ENCODE peak calls at places on chromosomes 4 and X, in four cellular contexts. Q, E, R and Z are unnamed samples.

GRCh38 chr4:105661028-105661427 is 47.5 kb downstream of the INTS12 start:
- DNase-seq in Q (no peak), E (no peak), R (no peak), Z (no peak)

GRCh38 chrX:71514367-71515038 is 18.4 kb upstream of the OGT start:
- DNase-seq in Q (no peak), E (no peak), R (no peak), Z (no peak)

GRCh38 chr4:47213106-47213505 is 181.7 kb downstream of the GABRB1 start:
- DNase-seq in Q (no peak), E (no peak), R (no peak), Z (no peak)

GRCh38 chrX:48472225-48472624 is 2.2 kb upstream of the SLC38A5 start:
- DNase-seq in Q (no peak), E (peak), R (no peak), Z (no peak)

GRCh38 chrX:13029831-13030771 is 14.3 kb downstream of the FAM9C start:
- DNase-seq in Q (no peak), E (peak), R (no peak), Z (peak)

GRCh38 chr4:166482755-166483154 is 609.7 kb downstream of the TLL1 start:
- DNase-seq in Q (no peak), E (no peak), R (no peak), Z (no peak)

GRCh38 chr4:13920901-13921300 is 293.4 kb upstream of the BOD1L1 start:
- DNase-seq in Q (peak), E (peak), R (no peak), Z (peak)

GRCh38 chrX:17082831-17083230 is 136.4 kb downstream of the REPS2 start:
- DNase-seq in Q (no peak), E (peak), R (no peak), Z (peak)

GRCh38 chrX:13933851-13934250 is 95.8 kb downstream of the GEMIN8 start:
- DNase-seq in Q (no peak), E (no peak), R (no peak), Z (peak)

GRCh38 chr4:154584259-154584658 is 6.3 kb downstream of the FGA start:
- DNase-seq in Q (no peak), E (no peak), R (no peak), Z (no peak)

GRCh38 chr4:94364527-94364926 is 21.9 kb upstream of the HPGDS start:
- DNase-seq in Q (no peak), E (no peak), R (no peak), Z (no peak)

GRCh38 chrX:135009057-135009605 is 13.2 kb downstream of the RTL8B start:
- DNase-seq in Q (no peak), E (no peak), R (no peak), Z (no peak)

GRCh38 chr4:76687730-76688441 is 210.1 kb downstream of the SOWAHB start:
- DNase-seq in Q (no peak), E (peak), R (no peak), Z (no peak)

GRCh38 chrX:146449243-146449642 is 360.3 kb upstream of the CXorf51B start:
- DNase-seq in Q (no peak), E (no peak), R (no peak), Z (no peak)

DNA sequence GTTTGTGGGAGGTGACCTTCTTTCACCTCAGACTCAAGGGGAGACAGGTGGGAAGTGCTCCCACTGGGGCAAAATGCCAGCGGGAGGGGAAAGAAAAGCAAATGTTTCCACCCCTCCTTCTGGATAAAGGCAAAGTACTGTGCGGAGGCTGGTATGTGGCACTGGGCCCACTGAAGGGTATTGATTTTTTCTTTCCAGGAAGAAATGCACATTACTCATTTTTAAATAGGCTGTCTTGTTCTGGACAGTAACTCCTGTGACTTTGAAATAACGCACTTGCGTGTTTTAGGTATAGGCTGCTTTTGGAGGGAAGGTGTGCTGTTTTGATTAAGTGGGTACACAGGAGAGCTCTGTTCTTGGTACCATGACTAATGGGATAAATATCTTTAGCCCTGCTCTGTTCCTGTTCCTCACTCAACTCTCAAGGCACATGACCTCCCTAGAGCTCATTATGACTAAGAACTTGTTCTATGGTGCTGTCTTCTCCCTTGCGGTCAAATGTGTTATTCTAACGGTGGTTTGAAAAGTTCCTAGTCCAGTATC is 40.7 kb upstream of the MBTPS2 start:
- DNase-seq in Q (no peak), E (no peak), R (no peak), Z (peak)
- H3K27ac ChIP-seq in Q (no peak), E (no peak), R (no peak), Z (peak)

GRCh38 chr4:182810103-182810605 is 107.0 kb downstream of the DCTD start:
- DNase-seq in Q (no peak), E (no peak), R (no peak), Z (no peak)
- H3K27ac ChIP-seq in Q (no peak), E (no peak), R (no peak), Z (no peak)

DNA sequence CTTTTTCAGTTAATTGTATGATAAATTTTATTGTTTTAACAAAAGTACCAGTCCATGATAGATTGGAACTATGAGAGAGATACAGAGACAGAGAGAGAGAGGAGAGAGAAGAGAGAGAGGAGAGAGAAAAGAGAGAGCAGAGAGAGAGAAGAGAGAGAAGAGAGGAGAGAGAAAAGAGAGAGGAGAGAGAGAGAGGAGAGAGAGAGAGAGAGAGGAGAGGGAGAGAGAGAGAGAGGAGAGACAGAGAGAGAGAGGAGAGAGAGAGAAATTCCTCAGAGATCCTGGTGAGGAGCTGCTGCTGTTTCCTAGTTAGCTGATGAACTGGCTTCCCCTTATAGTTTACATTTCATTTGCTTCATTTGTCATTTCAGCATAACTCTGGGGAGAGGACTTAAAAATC is 10.6 kb downstream of the CTAG1A start:
- DNase-seq in Q (no peak), E (no peak), R (no peak), Z (no peak)
- H3K27ac ChIP-seq in Q (no peak), E (peak), R (no peak), Z (no peak)

DNA sequence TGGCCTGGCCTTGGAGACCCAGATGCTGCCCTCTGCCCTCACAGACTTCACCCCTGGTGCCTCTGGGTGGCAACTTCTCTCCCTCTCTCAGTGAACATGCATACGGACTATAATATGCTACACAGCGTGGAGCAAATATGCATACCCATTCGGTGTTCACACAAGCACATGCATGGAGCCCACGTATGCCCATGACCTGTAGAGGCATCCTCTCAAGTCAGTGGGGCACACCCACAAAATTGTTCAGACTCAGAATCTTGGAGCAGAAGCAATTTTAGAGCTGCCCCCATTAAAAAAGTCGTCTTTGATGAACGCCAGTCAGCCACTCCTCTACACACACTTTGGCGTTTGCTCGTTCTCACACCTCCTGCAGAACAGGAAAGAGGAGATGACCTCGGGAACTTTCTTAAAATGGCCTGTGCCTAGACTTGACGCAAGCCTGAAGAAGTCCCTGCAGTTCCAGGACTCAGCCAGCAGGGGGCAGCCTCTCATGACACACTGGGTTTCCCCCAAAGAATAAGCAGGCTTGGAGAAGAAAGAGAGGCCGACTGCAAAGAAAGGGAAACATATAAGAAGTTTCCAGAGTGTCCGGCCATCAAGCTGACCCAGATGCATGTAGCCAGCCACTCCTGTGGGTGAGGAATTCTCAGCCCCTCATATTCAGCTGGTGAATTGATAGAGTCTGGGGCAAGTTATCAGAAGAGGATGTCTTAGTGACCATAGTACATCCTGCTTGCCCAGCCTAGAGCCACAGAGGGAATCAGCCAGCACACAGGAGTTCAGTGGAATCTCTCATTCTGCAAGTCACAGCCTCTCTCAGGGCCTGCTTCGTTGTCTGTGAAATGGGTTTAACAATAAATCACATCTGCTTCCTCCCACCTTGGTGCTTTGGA is 17.3 kb downstream of the APLN start:
- DNase-seq in Q (peak), E (peak), R (peak), Z (peak)
- H3K27ac ChIP-seq in Q (no peak), E (no peak), R (no peak), Z (no peak)

DNA sequence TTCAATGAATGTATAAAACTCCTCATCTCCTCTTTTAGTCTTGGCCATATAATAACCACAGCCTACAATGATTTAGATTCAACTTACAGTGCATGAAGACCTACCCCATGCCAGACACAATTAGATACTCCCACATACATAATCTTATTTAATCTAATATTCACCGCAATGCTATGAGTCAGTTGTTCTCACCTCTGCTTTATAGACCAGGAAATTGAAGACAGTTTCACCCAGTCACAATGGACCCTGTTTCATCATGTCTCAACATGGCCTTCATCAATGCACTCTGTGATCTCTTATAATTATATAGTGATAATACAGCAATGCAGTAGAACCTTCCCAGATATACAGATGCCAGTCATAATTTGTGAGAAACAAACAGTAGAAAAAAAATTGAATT is 148.6 kb downstream of the PARM1 start:
- DNase-seq in Q (no peak), E (no peak), R (no peak), Z (no peak)
- H3K27ac ChIP-seq in Q (no peak), E (no peak), R (no peak), Z (no peak)

DNA sequence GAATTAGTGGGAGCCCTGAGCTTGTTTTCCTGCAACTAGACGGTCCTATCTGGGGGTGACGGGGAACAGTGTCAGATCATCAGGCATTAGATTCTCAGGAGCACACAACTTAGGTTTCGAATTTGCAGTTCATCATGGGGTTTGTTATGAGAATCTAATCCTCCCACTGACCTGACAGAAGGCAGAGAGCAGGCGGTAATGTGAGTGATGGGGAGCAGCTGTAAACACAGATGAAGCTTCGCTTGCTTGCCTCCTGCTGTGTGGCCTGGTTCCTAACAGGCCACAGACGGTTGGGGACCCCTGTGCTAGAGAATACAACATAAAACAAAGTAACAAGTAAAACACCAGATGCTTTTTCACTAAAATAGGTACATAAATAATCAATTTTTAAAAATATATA is 86.2 kb upstream of the BLTP1 start:
- DNase-seq in Q (no peak), E (no peak), R (no peak), Z (peak)
- H3K27ac ChIP-seq in Q (no peak), E (no peak), R (no peak), Z (no peak)

GRCh38 chr4:20623936-20624335 is 76.3 kb upstream of the PACRGL start:
- DNase-seq in Q (no peak), E (no peak), R (no peak), Z (no peak)

GRCh38 chr4:20625460-20625859 is 74.8 kb upstream of the PACRGL start:
- DNase-seq in Q (no peak), E (no peak), R (no peak), Z (no peak)

GRCh38 chr4:20622701-20623100 is 77.6 kb upstream of the PACRGL start:
- DNase-seq in Q (no peak), E (no peak), R (no peak), Z (no peak)

GRCh38 chr4:20626326-20626725 is 73.9 kb upstream of the PACRGL start:
- DNase-seq in Q (no peak), E (no peak), R (no peak), Z (no peak)

GRCh38 chr4:20624783-20625364 is 75.4 kb upstream of the PACRGL start:
- DNase-seq in Q (no peak), E (no peak), R (no peak), Z (no peak)
- H3K27ac ChIP-seq in Q (no peak), E (no peak), R (no peak), Z (no peak)

DNA sequence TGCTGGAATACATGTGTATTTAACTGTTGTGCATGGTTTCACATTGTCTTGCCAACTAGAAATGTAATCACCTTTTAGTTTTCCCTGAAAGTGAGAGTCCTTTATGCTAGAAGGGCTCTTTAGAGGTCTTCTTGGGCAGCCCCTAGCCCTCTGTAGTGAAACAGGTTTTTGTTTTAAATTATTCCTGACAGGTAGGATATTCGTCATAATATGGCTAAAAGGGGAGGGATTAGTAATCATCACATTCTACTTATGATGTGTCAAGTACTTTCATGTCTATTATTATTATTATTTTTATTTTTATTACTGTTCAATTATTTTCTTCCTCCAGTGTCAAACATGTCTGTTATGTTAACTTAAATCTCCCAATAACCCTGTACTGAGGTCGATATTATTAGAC is 35.5 kb downstream of the MSN start:
- DNase-seq in Q (no peak), E (no peak), R (no peak), Z (no peak)
- H3K27ac ChIP-seq in Q (peak), E (no peak), R (no peak), Z (no peak)

GRCh38 chr4:57424231-57424897 is 314.2 kb upstream of the IGFBP7 start:
- DNase-seq in Q (peak), E (no peak), R (peak), Z (no peak)
- H3K27ac ChIP-seq in Q (no peak), E (no peak), R (peak), Z (no peak)